ENCODE peak calls at places on chromosomes 16 and 17, in nine cellular contexts. M is AG04450, C is HCT116, L is suprapubic skin, S is lower leg skin, D is upper lobe of left lung, R is neural crest cell, U is fibroblast of lung, P is body of pancreas. W is an unnamed sample.

GRCh38 chr16:60274431-60275017 is 1540.4 kb upstream of the GOT2 start:
- DNase-seq in P (no peak), C (no peak), U (no peak), S (no peak), R (no peak), D (no peak), L (no peak), M (no peak), W (no peak)

GRCh38 chr17:30021708-30022317 is 80.4 kb downstream of the EFCAB5 start:
- DNase-seq in L (no peak), R (peak), U (peak), D (peak), M (peak), P (peak), S (peak), C (peak), W (no peak)

GRCh38 chr16:65672960-65673359 is 551.1 kb upstream of the CDH11 start:
- DNase-seq in D (no peak), U (peak), M (no peak), C (no peak), L (no peak), P (no peak), S (no peak), R (no peak), W (no peak)

GRCh38 chr17:46925185-46925858 is 2.4 kb downstream of the GOSR2 start:
- DNase-seq in M (no peak), U (no peak), D (no peak), R (no peak), P (no peak), C (no peak), S (no peak), L (no peak), W (no peak)

GRCh38 chr16:62853887-62854286 is 817.6 kb upstream of the CDH8 start:
- DNase-seq in C (no peak), U (no peak), R (no peak), L (no peak), P (no peak), S (no peak), D (no peak), M (no peak), W (no peak)

GRCh38 chr17:39754958-39755549 is 17.3 kb downstream of the GRB7 start:
- DNase-seq in U (no peak), M (no peak), D (peak), L (no peak), R (no peak), S (no peak), P (no peak), C (no peak), W (no peak)

GRCh38 chr17:57350266-57350665 is 93.9 kb downstream of the MSI2 start:
- DNase-seq in L (no peak), S (no peak), R (no peak), M (no peak), D (no peak), C (no peak), P (no peak), U (peak), W (no peak)

GRCh38 chr16:19781196-19781595 is 63.1 kb downstream of the IQCK start:
- DNase-seq in P (no peak), R (no peak), L (no peak), M (no peak), C (no peak), U (no peak), D (no peak), S (no peak), W (no peak)

GRCh38 chr17:47839071-47839470 is 2.0 kb downstream of the SCRN2 start:
- DNase-seq in L (no peak), U (no peak), R (no peak), D (no peak), M (no peak), S (no peak), P (no peak), C (no peak), W (no peak)

GRCh38 chr17:43732961-43733360 is 25.6 kb downstream of the SOST start:
- DNase-seq in S (no peak), C (no peak), D (no peak), L (no peak), R (no peak), M (peak), U (peak), P (no peak), W (no peak)

GRCh38 chr17:40548982-40549680 is 16.1 kb downstream of the CCR7 start:
- DNase-seq in D (peak), P (peak), U (peak), L (peak), R (no peak), S (peak), C (no peak), M (peak), W (peak)

GRCh38 chr17:21455761-21456160 is 79.6 kb downstream of the KCNJ12 start:
- DNase-seq in D (no peak), U (no peak), S (no peak), L (no peak), C (no peak), R (no peak), M (no peak), P (no peak), W (no peak)

GRCh38 chr16:19330801-19331484 is 45.4 kb downstream of the CLEC19A start:
- DNase-seq in U (peak), P (no peak), M (no peak), L (no peak), R (no peak), C (peak), S (no peak), D (no peak), W (no peak)

GRCh38 chr17:29219378-29220047 is 27.1 kb upstream of the CRYBA1 start:
- DNase-seq in P (peak), M (peak), U (peak), L (peak), D (peak), C (peak), S (peak), R (peak), W (peak)

GRCh38 chr16:53457670-53458069 is 23.4 kb downstream of the RBL2 start:
- DNase-seq in S (no peak), M (no peak), P (no peak), R (no peak), U (no peak), D (peak), L (no peak), C (no peak), W (no peak)

GRCh38 chr16:80899804-80900592 is 95.6 kb upstream of the CDYL2 start:
- DNase-seq in L (peak), D (peak), P (peak), C (no peak), M (peak), R (no peak), S (peak), U (peak), W (no peak)

GRCh38 chr17:36089888-36090836 is at the start of gene CCL3:
- DNase-seq in L (no peak), S (no peak), P (peak), U (no peak), D (peak), C (no peak), R (no peak), M (no peak), W (no peak)

DNA sequence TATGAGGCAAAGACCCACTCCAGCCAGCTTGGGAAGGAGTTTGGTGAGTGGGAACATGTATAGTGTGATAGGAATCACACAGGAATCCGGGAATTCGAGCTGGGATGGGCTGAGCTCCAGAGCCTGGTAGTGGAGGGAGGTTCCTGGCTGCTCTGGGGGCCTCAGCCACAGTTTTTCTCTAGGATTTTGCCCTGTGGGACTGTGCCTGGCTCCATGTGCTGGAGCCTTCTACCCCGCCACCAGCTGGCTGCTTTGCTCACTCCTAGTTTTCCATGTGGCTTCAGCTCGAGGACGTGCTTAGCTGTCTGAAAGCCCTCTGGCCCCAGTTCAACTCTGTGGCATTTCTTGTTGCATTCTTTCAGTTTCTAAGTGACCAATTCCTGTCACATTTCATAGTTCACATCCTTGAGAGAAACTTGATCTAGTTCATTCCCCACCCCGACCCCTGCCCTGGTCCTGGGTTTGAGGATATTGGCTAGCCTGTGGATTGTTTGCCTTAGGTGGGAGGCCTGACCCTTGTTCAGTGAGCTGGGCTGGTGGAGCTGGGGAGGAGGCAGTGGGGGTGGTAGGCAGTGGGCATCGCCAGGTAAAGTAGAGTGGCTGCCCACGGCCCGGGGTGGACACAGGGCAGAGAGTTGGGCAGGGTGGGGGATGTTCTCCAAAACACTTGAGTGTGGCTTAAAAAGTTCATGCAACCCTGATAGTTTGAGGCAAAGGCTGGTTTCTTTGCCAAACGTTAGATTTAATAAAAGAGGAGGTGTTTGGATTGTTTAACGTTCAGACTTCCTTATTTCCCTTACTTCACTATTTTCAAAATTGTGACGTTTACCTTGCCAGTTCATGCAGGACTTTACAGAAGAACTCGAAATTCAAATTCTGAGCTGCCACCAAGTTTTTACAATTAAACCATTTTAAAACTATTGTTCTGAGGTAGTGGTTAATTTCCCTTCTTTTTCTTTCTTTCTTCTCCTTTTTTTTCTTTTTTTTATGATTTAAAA is 5.2 kb downstream of the SEC14L1 start:
- DNase-seq in U (peak), P (peak), M (no peak), L (no peak), R (no peak), D (peak), C (no peak), S (peak), W (no peak)
- TF ChIP-seq CTCF in U (peak), P (no peak), M (peak), L (no peak), R (no peak), D (no peak), C (no peak), S (no peak), W (no peak)

DNA sequence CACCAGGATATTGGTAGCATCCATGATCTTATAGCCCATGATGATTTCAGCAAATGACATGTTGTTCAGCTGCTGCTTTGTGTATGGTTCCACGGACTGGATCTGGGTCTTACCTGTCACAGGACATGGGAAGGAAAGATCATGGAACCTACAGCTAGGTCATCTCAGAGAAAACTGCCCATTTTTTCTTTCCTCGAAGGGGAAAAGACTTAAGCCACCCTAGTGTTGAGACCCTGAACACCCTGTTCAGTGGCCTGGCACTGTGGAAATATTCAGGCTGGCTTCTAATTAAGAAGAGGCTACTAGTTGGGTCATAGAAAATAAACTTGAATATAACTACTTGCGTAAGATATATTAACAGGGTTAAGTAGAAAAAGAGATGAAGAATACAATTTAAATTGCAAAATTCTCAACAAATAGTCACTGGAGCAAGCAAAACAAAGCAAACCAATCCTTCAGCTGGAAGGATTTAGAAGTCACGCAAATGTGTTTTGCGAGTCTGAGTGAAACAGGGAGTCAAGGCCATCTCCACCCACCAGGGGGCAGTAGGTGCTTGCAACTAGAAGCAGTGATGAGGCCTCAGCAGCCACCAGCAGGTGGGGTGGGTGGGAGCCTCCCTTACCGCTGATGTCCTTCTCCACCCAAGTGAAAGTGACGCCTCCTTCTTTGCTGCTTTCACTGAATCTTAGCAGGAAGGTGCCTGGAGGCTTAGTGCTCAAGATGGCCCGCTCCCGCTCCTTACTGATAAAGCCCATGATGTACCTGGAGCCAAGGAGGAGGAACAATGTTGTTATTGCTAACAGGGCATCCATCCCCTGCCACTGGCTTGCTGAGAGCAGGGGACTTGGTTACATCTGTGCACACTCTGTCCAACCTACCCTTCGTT is 34.3 kb downstream of the STAT5A start:
- DNase-seq in S (peak), D (peak), C (peak), P (peak), R (peak), L (peak), U (peak), M (peak), W (peak)
- TF ChIP-seq CTCF in S (peak), D (peak), C (peak), P (peak), R (peak), L (peak), U (peak), M (peak), W (peak)

GRCh38 chr16:2720719-2721633 is 952 bp upstream of the PRSS27 start:
- DNase-seq in U (peak), D (peak), R (peak), P (peak), S (peak), L (peak), M (peak), C (peak), W (peak)
- TF ChIP-seq CTCF in U (peak), D (peak), R (peak), P (peak), S (no peak), L (peak), M (peak), C (peak), W (peak)

GRCh38 chr16:83723244-83723643 is 84.5 kb upstream of the HSBP1 start:
- DNase-seq in U (no peak), P (no peak), C (no peak), S (no peak), R (no peak), D (no peak), M (no peak), L (peak), W (no peak)

GRCh38 chr16:83723901-83724300 is 83.9 kb upstream of the HSBP1 start:
- DNase-seq in U (no peak), S (no peak), D (no peak), R (no peak), M (no peak), C (no peak), P (no peak), L (peak), W (no peak)

GRCh38 chr16:83727018-83727417 is 80.8 kb upstream of the HSBP1 start:
- DNase-seq in U (peak), R (no peak), P (no peak), M (peak), C (no peak), D (no peak), S (no peak), L (no peak), W (no peak)

GRCh38 chr16:83727751-83728352 is 79.9 kb upstream of the HSBP1 start:
- DNase-seq in R (no peak), S (no peak), L (no peak), M (no peak), U (no peak), D (no peak), C (no peak), P (no peak), W (no peak)

GRCh38 chr16:83725313-83725712 is 82.5 kb upstream of the HSBP1 start:
- DNase-seq in S (no peak), U (no peak), P (no peak), C (no peak), R (no peak), L (peak), D (no peak), M (no peak), W (no peak)
- TF ChIP-seq CTCF in S (no peak), U (no peak), P (no peak), C (no peak), R (no peak), L (no peak), D (no peak), M (no peak), W (no peak)

GRCh38 chr17:4599505-4600281 is 15.4 kb downstream of the SMTNL2 start:
- DNase-seq in M (no peak), D (no peak), R (no peak), P (no peak), U (peak), L (no peak), C (no peak), S (no peak), W (peak)
- TF ChIP-seq CTCF in M (no peak), D (no peak), R (no peak), P (no peak), U (no peak), L (no peak), C (no peak), S (no peak), W (no peak)

GRCh38 chr16:79751785-79752184 is 151.2 kb upstream of the MAF start:
- DNase-seq in L (no peak), P (no peak), C (no peak), R (no peak), M (no peak), S (peak), U (peak), D (no peak), W (no peak)

GRCh38 chr16:79756571-79756970 is 156.0 kb upstream of the MAF start:
- DNase-seq in S (no peak), R (no peak), U (no peak), D (no peak), P (no peak), M (no peak), L (no peak), C (no peak), W (no peak)

GRCh38 chr16:79752421-79752820 is 151.9 kb upstream of the MAF start:
- DNase-seq in D (no peak), S (no peak), L (no peak), R (no peak), C (no peak), M (no peak), U (peak), P (no peak), W (no peak)

GRCh38 chr16:79757163-79757562 is 156.6 kb upstream of the MAF start:
- DNase-seq in C (no peak), M (no peak), D (no peak), U (no peak), P (no peak), L (no peak), S (no peak), R (no peak), W (no peak)

GRCh38 chr16:79754081-79754872 is 153.7 kb upstream of the MAF start:
- DNase-seq in S (no peak), R (no peak), L (no peak), M (no peak), U (no peak), D (no peak), P (no peak), C (no peak), W (no peak)
- TF ChIP-seq CTCF in S (no peak), R (no peak), L (no peak), M (no peak), U (no peak), D (no peak), P (no peak), C (no peak), W (no peak)

W was measured in mesothelial cell of epicardium.